ENCODE peak calls at places on chromosomes 6 and 20, in six cellular contexts. L is HepG2, O is H1, A is HCT116, E is K562, V is GM12878. Y is an unnamed sample.

GRCh38 chr6:140062042-140063041 is 687.9 kb upstream of the CITED2 start:
- DNase-seq in L (no peak), O (no peak), A (no peak), E (no peak), V (no peak), Y (no peak)

GRCh38 chr20:17560344-17561074 is 9.4 kb upstream of the DSTN start:
- DNase-seq in L (no peak), O (peak; percentile 41), A (no peak), E (no peak), V (no peak), Y (no peak)

GRCh38 chr6:16831136-16831535 is 69.9 kb upstream of the ATXN1 start:
- DNase-seq in L (no peak), O (no peak), A (no peak), E (no peak), V (no peak), Y (no peak)

GRCh38 chr6:110415297-110415916 is at the start of gene DDO:
- DNase-seq in L (peak; percentile 86), O (no peak), A (no peak), E (peak; percentile 15), V (no peak), Y (no peak)

GRCh38 chr6:126040826-126041225 is 54.5 kb downstream of the TRMT11 start:
- DNase-seq in L (peak; percentile 24), O (no peak), A (no peak), E (no peak), V (no peak), Y (no peak)

GRCh38 chr6:20211941-20212391 is 303 bp downstream of the MBOAT1 start:
- DNase-seq in L (no peak), O (peak; percentile 86), A (no peak), E (no peak), V (no peak), Y (no peak)

GRCh38 chr6:42511803-42512422 is 51.9 kb upstream of the UBR2 start:
- DNase-seq in L (no peak), O (no peak), A (no peak), E (no peak), V (no peak), Y (no peak)

GRCh38 chr6:84752118-84752850 is 12.1 kb downstream of the TBX18 start:
- DNase-seq in L (no peak), O (no peak), A (no peak), E (no peak), V (no peak), Y (no peak)

GRCh38 chr20:21936720-21937380 is 231.4 kb downstream of the PAX1 start:
- DNase-seq in L (no peak), O (no peak), A (no peak), E (no peak), V (no peak), Y (peak; percentile 61)

GRCh38 chr6:24951831-24952299 is 16.1 kb upstream of the RIPOR2 start:
- DNase-seq in L (no peak), O (no peak), A (no peak), E (no peak), V (no peak), Y (no peak)

GRCh38 chr6:8990075-8990474 is 554.7 kb upstream of the SLC35B3 start:
- DNase-seq in L (no peak), O (no peak), A (no peak), E (no peak), V (no peak), Y (no peak)

GRCh38 chr6:27092316-27092692 is 155.2 kb upstream of the PRSS16 start:
- DNase-seq in L (no peak), O (no peak), A (no peak), E (no peak), V (no peak), Y (no peak)

GRCh38 chr6:27100921-27101320 is 146.6 kb upstream of the PRSS16 start:
- DNase-seq in L (no peak), O (no peak), A (no peak), E (no peak), V (no peak), Y (no peak)

GRCh38 chr6:27095914-27096313 is 151.6 kb upstream of the PRSS16 start:
- DNase-seq in L (no peak), O (no peak), A (no peak), E (no peak), V (no peak), Y (no peak)

GRCh38 chr6:27098956-27099355 is 148.5 kb upstream of the PRSS16 start:
- DNase-seq in L (no peak), O (no peak), A (no peak), E (no peak), V (no peak), Y (no peak)

DNA sequence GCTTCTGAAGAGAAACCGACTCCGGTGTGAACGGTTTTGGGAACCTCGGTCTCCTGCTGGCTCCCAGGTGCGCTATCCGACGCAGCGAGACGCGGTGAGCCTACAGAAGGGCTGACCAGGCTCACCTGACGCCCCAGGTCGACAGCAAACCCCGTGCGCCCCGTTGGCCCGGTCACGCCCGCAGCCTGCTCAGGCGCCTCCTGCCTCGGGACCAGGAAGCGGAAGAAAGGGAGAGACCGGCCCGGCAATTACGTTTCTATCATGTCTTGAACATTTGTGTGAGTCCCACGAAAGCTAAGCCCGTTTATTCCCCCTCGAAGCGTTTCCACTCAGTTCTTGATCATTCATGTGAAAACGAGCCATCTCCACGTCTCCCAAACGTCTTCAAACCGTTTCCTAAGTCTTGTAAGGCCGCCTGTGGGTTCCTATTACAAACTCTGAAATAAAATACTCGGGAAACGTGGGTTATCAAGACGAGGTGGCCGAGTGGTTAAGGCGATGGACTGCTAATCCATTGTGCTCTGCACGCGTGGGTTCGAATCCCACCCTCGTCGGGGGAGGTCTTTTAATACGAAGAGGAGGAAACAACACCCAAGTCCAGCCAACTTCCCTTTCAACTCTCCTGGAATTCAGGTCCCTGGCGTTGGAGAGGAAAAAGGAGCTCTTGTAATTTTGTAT is 150.5 kb upstream of the PRSS16 start:
- DNase-seq in L (no peak), O (peak; percentile 79), A (peak; percentile 26), E (peak; percentile 36), V (no peak), Y (peak; percentile 20)
- TF ChIP-seq ZNF274 in L (no peak), O (no peak), A (no peak), E (no peak), V (no peak), Y (no peak)

GRCh38 chr6:121647905-121648304 is 212.5 kb downstream of the GJA1 start:
- DNase-seq in L (no peak), O (no peak), A (no peak), E (no peak), V (no peak), Y (no peak)
- TF ChIP-seq ZNF274 in L (no peak), O (no peak), A (no peak), E (no peak), V (no peak), Y (no peak)

GRCh38 chr6:10756085-10756484 is 8.5 kb downstream of the TMEM14B start:
- DNase-seq in L (no peak), O (no peak), A (no peak), E (no peak), V (no peak), Y (no peak)

GRCh38 chr6:10763006-10763405 is 15.4 kb downstream of the TMEM14B start:
- DNase-seq in L (peak; percentile 38), O (no peak), A (no peak), E (no peak), V (no peak), Y (no peak)

GRCh38 chr6:10759312-10759839 is 11.8 kb downstream of the TMEM14B start:
- DNase-seq in L (peak; percentile 88), O (no peak), A (peak; percentile 89), E (peak; percentile 54), V (no peak), Y (peak; percentile 15)

GRCh38 chr6:10759884-10760329 is 12.3 kb downstream of the TMEM14B start:
- DNase-seq in L (no peak), O (no peak), A (peak; percentile 78), E (no peak), V (no peak), Y (no peak)
- TF ChIP-seq ZNF274 in L (no peak), O (no peak), A (no peak), E (no peak), V (no peak), Y (no peak)

DNA sequence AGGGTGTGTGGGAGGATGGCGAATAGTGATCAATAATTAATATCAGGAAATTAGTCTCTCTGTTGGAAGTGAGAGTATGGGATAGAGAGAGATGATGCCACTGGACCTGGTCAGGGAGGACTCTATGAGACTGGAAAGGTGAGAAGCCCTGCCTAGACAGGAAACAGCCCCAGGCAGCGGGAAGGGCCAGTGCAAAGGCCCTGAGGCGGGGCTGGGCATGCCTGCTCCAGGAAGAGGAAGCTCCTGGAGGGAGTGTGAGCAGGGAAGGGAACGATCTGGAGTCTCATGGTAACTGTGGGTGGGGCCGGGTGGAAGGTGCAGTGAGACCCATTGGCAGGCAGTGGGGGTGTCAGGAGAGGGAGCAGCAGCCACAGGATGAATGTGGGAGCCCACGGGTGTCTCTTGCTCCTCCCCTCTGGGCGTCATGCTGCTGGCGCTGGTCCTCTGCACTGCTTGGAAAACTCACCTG is 1.8 kb upstream of the CST3 start:
- DNase-seq in L (no peak), O (no peak), A (no peak), E (no peak), V (no peak), Y (no peak)
- TF ChIP-seq ZNF274 in L (no peak), O (no peak), A (no peak), E (no peak), V (no peak), Y (no peak)

DNA sequence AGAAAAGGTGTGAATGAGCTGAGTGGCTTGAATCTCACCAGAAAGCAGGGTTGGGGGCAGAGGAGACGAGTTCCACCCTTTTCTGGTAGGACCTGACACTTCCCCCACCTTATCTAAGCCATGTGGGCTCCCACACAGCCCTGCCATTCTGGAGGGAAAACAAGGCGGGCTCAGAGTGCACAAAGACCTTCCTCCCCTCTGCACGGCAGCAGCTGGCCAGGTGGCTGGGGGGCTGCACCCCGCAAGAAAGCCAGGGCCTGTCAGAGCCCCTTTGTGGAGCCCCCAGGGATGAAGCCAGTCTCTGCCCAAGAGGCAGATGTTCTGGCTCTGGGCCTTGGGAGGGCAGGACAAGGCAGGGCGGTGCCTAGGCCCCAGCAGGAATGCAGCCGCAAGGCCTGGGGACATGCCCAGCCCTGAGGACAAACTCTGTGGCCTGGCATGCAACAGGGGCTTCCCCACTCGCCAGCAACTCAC is 48.4 kb upstream of the DSN1 start:
- DNase-seq in L (no peak), O (no peak), A (no peak), E (peak; percentile 66), V (no peak), Y (no peak)
- TF ChIP-seq ZNF274 in L (no peak), O (no peak), A (no peak), E (no peak), V (no peak), Y (no peak)

DNA sequence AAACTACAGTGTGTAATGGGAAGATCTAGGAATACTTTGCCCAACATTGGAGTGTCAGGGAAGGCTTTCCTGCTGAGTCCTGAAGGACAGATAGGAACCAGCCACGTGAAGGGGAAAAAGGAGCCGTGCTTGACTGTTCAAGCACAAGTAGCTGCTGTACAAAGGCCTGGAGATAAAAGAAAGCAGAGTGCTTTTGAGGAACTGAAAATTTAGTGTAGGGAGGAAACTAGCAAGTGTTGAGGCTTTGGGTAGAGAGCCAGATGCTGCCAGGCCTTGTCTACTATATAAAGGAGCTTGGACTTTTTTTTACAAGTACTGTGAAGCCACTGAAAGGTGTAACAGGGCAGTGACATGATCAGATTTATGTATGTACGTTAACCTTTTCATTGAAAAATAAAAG is 39.0 kb downstream of the DSE start:
- DNase-seq in L (no peak), O (no peak), A (no peak), E (no peak), V (peak; percentile 88), Y (no peak)
- TF ChIP-seq ZNF274 in L (no peak), O (no peak), A (no peak), E (no peak), V (no peak), Y (no peak)

GRCh38 chr6:27091661-27092315 is 155.7 kb upstream of the PRSS16 start:
- DNase-seq in L (peak; percentile 66), O (peak; percentile 72), A (peak; percentile 86), E (peak; percentile 87), V (peak; percentile 54), Y (peak; percentile 27)
- TF ChIP-seq ZNF274 in L (no peak), O (no peak), A (no peak), E (peak; percentile 55), V (no peak), Y (no peak)